ENCODE peak calls at places on chromosomes 2 and 18, in eight cellular contexts. D is BE2C; Q is NB4; I is CD8-positive, alpha-beta T cell; P is choroid plexus epithelial cell; S is lower leg skin; C is colonic mucosa; U is body of pancreas. B is an unnamed sample.

GRCh38 chr2:151560289-151560688 is 150.6 kb downstream of the RIF1 start:
- DNase-seq in I (no peak), P (peak), U (no peak), D (no peak), C (no peak), S (no peak), Q (no peak), B (no peak)

GRCh38 chr2:118168606-118169005 is 80.3 kb downstream of the INSIG2 start:
- DNase-seq in Q (no peak), C (no peak), P (no peak), U (no peak), I (no peak), S (no peak), D (no peak), B (no peak)

GRCh38 chr2:153478289-153479261 is at the start of gene RPRM:
- DNase-seq in P (peak), Q (peak), I (peak), D (peak), U (peak), S (peak), C (peak), B (peak)

GRCh38 chr2:215451012-215451756 is 15.3 kb upstream of the FN1 start:
- DNase-seq in S (no peak), I (no peak), P (peak), C (no peak), D (no peak), U (no peak), Q (no peak), B (no peak)

GRCh38 chr2:100991404-100991773 is 10.7 kb upstream of the RPL31 start:
- DNase-seq in S (peak), D (no peak), Q (no peak), P (no peak), I (no peak), C (no peak), U (no peak), B (no peak)

GRCh38 chr18:78711316-78711715 is 268.3 kb upstream of the SALL3 start:
- DNase-seq in U (no peak), Q (no peak), P (no peak), I (no peak), C (no peak), D (no peak), S (peak), B (no peak)

GRCh38 chr2:237574894-237575868 is 8.8 kb downstream of the PRLH start:
- DNase-seq in P (peak), C (peak), D (no peak), Q (no peak), U (peak), S (no peak), I (no peak), B (no peak)

GRCh38 chr2:169834401-169834800 is 7.1 kb downstream of the UBR3 start:
- DNase-seq in Q (no peak), P (no peak), D (no peak), C (no peak), U (no peak), I (no peak), S (no peak), B (no peak)

GRCh38 chr2:105099153-105099552 is 61.3 kb downstream of the MRPS9 start:
- DNase-seq in P (no peak), C (no peak), S (no peak), I (no peak), Q (no peak), U (no peak), D (no peak), B (no peak)

GRCh38 chr2:240567137-240567871 is 980 bp upstream of the RNPEPL1 start:
- DNase-seq in P (peak), C (peak), D (no peak), U (peak), Q (peak), I (peak), S (peak), B (peak)

GRCh38 chr18:70380915-70381896 is 92.4 kb downstream of the SOCS6 start:
- DNase-seq in D (no peak), Q (peak), I (no peak), C (peak), S (peak), P (no peak), U (peak), B (no peak)

GRCh38 chr2:115165529-115166109 is 723.2 kb downstream of the DPP10 start:
- DNase-seq in S (no peak), Q (peak), P (peak), D (no peak), I (no peak), U (peak), C (peak), B (peak)

GRCh38 chr18:79566841-79567370 is 112.7 kb upstream of the CTDP1 start:
- DNase-seq in P (no peak), I (no peak), Q (peak), C (no peak), S (no peak), U (peak), D (no peak), B (no peak)

GRCh38 chr2:240914645-240915525 is 8.7 kb downstream of the CROCC2 start:
- DNase-seq in I (no peak), U (peak), C (no peak), Q (no peak), S (no peak), D (no peak), P (no peak), B (no peak)

GRCh38 chr2:190093793-190094192 is 31.3 kb upstream of the MSTN start:
- DNase-seq in C (no peak), Q (peak), P (peak), D (no peak), I (no peak), U (no peak), S (peak), B (no peak)

GRCh38 chr2:45141883-45142866 is 132.9 kb upstream of the SIX2 start:
- DNase-seq in S (no peak), I (no peak), D (no peak), U (no peak), P (no peak), C (no peak), Q (no peak), B (peak)

GRCh38 chr2:20148841-20149702 is 75.9 kb downstream of the SDC1 start:
- DNase-seq in P (peak), Q (peak), U (no peak), S (peak), C (no peak), D (no peak), I (no peak), B (peak)

GRCh38 chr2:86747708-86748627 is 27.9 kb downstream of the RMND5A start:
- DNase-seq in C (peak), U (no peak), Q (peak), P (peak), D (no peak), I (no peak), S (no peak), B (peak)

GRCh38 chr2:102193074-102193473 is 6.3 kb downstream of the IL1RL2 start:
- DNase-seq in I (no peak), Q (no peak), P (peak), S (no peak), C (no peak), D (no peak), U (no peak), B (no peak)

GRCh38 chr2:30385327-30385726 is 61.7 kb upstream of the LCLAT1 start:
- DNase-seq in S (peak), C (no peak), D (no peak), U (no peak), I (no peak), P (peak), Q (peak), B (no peak)

GRCh38 chr2:61117534-61117933 is 44.5 kb upstream of the C2orf74 start:
- DNase-seq in P (peak), D (no peak), Q (no peak), S (no peak), U (no peak), C (no peak), I (no peak), B (peak)

GRCh38 chr2:86790134-86790827 is 432 bp downstream of the CD8A start:
- DNase-seq in Q (no peak), S (no peak), I (peak), P (no peak), D (no peak), U (peak), C (no peak), B (no peak)

GRCh38 chr2:62186534-62186933 is 9.4 kb upstream of the B3GNT2 start:
- DNase-seq in D (no peak), P (no peak), C (no peak), U (no peak), I (no peak), S (no peak), Q (peak), B (no peak)

GRCh38 chr2:113240915-113241911 is 37.5 kb downstream of the PAX8 start:
- DNase-seq in I (no peak), D (no peak), S (peak), Q (peak), P (peak), C (no peak), U (peak), B (no peak)

GRCh38 chr18:77015176-77015575 is 117.4 kb downstream of the MBP start:
- DNase-seq in C (no peak), P (peak), U (no peak), Q (peak), D (no peak), I (no peak), S (no peak), B (no peak)

GRCh38 chr2:173922760-173923159 is 42.4 kb downstream of the SP3 start:
- DNase-seq in Q (no peak), I (no peak), S (no peak), P (peak), D (no peak), C (no peak), U (no peak), B (no peak)

GRCh38 chr2:143452817-143453462 is 323.7 kb downstream of the ARHGAP15 start:
- DNase-seq in D (no peak), U (no peak), Q (no peak), S (no peak), C (no peak), P (no peak), I (peak), B (no peak)

GRCh38 chr2:193103064-193103463 is 908.3 kb upstream of the TMEFF2 start:
- DNase-seq in I (no peak), P (peak), S (no peak), C (no peak), U (no peak), D (no peak), Q (no peak), B (no peak)

GRCh38 chr2:189658808-189659207 is 2.5 kb upstream of the ASNSD1 start:
- DNase-seq in Q (peak), I (no peak), U (no peak), S (peak), D (no peak), C (no peak), P (no peak), B (no peak)

GRCh38 chr2:120764434-120764833 is 28.8 kb downstream of the GLI2 start:
- DNase-seq in S (peak), D (no peak), P (no peak), Q (no peak), C (no peak), I (no peak), U (peak), B (no peak)

GRCh38 chr2:159617080-159617479 is 732 bp upstream of the BAZ2B start:
- DNase-seq in Q (no peak), I (no peak), S (no peak), P (no peak), D (no peak), U (no peak), C (no peak), B (no peak)

GRCh38 chr2:12657560-12657959 is 59.2 kb upstream of the TRIB2 start:
- DNase-seq in P (no peak), C (no peak), D (no peak), S (no peak), Q (no peak), U (peak), I (no peak), B (no peak)

GRCh38 chr2:59196511-59196910 is 955.4 kb upstream of the FANCL start:
- DNase-seq in Q (no peak), S (no peak), C (no peak), D (no peak), U (no peak), P (peak), I (no peak), B (no peak)

GRCh38 chr2:70947556-70948184 is 12.0 kb downstream of the ATP6V1B1 start:
- DNase-seq in S (peak), P (peak), U (no peak), Q (no peak), C (peak), D (no peak), I (no peak), B (no peak)

GRCh38 chr2:70944291-70944690 is 8.6 kb downstream of the ATP6V1B1 start:
- DNase-seq in I (no peak), U (no peak), C (no peak), Q (no peak), S (peak), P (no peak), D (no peak), B (no peak)

GRCh38 chr2:70949086-70949485 is 13.4 kb downstream of the ATP6V1B1 start:
- DNase-seq in P (no peak), C (no peak), I (no peak), U (no peak), S (no peak), D (no peak), Q (no peak), B (no peak)

GRCh38 chr2:70946832-70947442 is 11.2 kb downstream of the ATP6V1B1 start:
- DNase-seq in Q (peak), D (peak), S (peak), I (peak), C (peak), P (peak), U (peak), B (peak)

DNA sequence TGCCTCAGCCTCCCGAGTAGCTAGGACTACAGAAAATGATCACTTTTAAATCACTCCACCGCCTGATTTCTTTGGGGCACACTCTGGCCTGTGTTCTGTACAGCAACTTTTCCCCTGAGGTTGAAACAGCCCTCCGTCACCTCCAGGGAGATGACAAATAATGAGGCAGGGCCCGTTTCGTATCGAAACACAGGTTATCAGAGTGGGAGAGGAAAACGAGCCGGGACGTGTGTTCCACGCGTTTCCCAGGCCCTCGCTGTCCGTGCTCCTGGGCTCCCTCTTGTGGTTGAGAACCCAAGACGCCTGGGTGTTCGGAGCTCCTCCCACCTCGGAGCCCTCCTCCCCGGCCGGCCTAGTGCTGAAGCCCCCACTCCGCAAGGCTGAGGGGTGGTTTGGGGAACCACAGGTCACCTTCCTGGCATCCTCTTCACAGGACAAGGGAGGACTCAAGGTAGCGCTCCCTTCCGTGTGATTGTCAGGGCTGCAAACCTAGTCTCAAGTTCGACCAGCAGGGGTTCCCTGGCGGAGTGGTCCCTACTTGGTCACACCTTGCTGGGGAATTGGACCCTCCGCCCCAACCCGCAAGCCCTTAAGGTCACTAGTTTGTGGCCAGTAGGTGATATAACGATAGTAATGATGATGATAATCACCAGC is 12.8 kb downstream of the ATP6V1B1 start:
- DNase-seq in Q (peak), C (peak), S (peak), P (peak), I (peak), U (peak), D (peak), B (peak)
- H3K4me3 ChIP-seq in Q (no peak), C (no peak), S (no peak), P (peak), I (peak), U (no peak), D (peak), B (no peak)

DNA sequence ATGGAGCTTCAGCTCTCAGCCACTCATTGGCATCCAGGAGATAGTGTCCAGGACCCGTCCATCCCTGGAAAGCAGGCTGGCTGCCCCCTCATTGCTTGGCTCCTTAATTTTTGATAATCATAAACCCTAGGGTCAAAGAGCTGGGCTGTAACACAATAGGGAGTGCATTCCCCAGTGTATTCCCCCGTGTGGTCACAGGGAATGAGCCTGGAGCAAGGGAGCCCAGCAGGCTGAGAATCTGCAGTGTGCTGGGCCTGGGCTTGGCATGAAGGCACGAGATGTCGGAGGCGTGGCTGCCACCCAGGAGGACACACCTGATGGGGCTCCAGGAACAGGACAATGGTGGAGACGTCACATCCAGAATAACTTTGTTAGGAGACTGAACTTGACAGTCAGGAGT is 18.7 kb downstream of the TPRKB start:
- DNase-seq in S (peak), U (no peak), I (no peak), Q (no peak), C (no peak), D (no peak), P (no peak), B (no peak)
- TF ChIP-seq CTCF in S (no peak), U (no peak), I (no peak), Q (no peak), C (no peak), D (no peak), P (no peak), B (no peak)

GRCh38 chr2:43074592-43075053 is 151.8 kb downstream of the ZFP36L2 start:
- DNase-seq in S (peak), U (no peak), P (no peak), D (no peak), I (no peak), Q (no peak), C (no peak), B (no peak)
- H3K4me3 ChIP-seq in S (no peak), U (no peak), P (no peak), D (no peak), I (no peak), Q (no peak), C (no peak), B (no peak)

GRCh38 chr2:98518106-98518505 is 73.4 kb downstream of the INPP4A start:
- DNase-seq in C (peak), P (peak), S (no peak), U (no peak), D (no peak), I (peak), Q (peak), B (peak)
- TF ChIP-seq CTCF in C (peak), P (peak), S (no peak), U (peak), D (peak), I (peak), Q (peak), B (peak)